ENCODE peak calls at places on chromosomes 11 and 22, in five cellular contexts. A is tibial nerve, Z is IMR-90, N is K562, F is pancreas. G is an unnamed sample. For H3K9me3, the result is how much of the 10 kb centered on the place peaks cover.

GRCh38 chr11:134741453-134742227 is 329.6 kb upstream of the B3GAT1 start:
- DNase-seq in A (no peak), Z (peak), N (no peak), F (no peak), G (no peak)

GRCh38 chr22:37196539-37197450 is 8.7 kb upstream of the C1QTNF6 start:
- DNase-seq in A (peak), Z (peak), N (no peak), F (peak), G (peak)

GRCh38 chr22:36940676-36941075 is 27.2 kb downstream of the CSF2RB start:
- DNase-seq in A (no peak), Z (no peak), N (no peak), F (no peak), G (no peak)

GRCh38 chr11:6457581-6458320 is 16.0 kb downstream of the TRIM3 start:
- DNase-seq in A (no peak), Z (no peak), N (no peak), F (no peak), G (no peak)

GRCh38 chr11:82790723-82791487 is 57.2 kb upstream of the FAM181B start:
- DNase-seq in A (no peak), Z (no peak), N (peak), F (no peak), G (no peak)

GRCh38 chr11:67357831-67358555 is 4.6 kb upstream of the POLD4 start:
- DNase-seq in A (no peak), Z (peak), N (peak), F (no peak), G (no peak)

GRCh38 chr11:93444671-93445073 is 98.5 kb downstream of the SMCO4 start:
- DNase-seq in A (no peak), Z (peak), N (no peak), F (no peak), G (no peak)

GRCh38 chr11:112269139-112269538 is 8.5 kb upstream of the PLET1 start:
- DNase-seq in A (no peak), Z (no peak), N (no peak), F (no peak), G (no peak)

GRCh38 chr22:26574001-26574723 is 15.8 kb downstream of the TPST2 start:
- DNase-seq in A (no peak), Z (no peak), N (no peak), F (no peak), G (no peak)

GRCh38 chr11:75145196-75145971 is 5.5 kb upstream of the SLCO2B1 start:
- DNase-seq in A (no peak), Z (no peak), N (no peak), F (no peak), G (no peak)

GRCh38 chr11:113293936-113294335 is 20.4 kb upstream of the TTC12 start:
- DNase-seq in A (no peak), Z (no peak), N (no peak), F (no peak), G (no peak)

GRCh38 chr11:114060402-114061052 is 1.0 kb downstream of the ZBTB16 start:
- DNase-seq in A (no peak), Z (no peak), N (peak), F (peak), G (no peak)

GRCh38 chr11:62664405-62665074 is 470 bp downstream of the C11orf98 start:
- DNase-seq in A (no peak), Z (peak), N (no peak), F (no peak), G (no peak)

GRCh38 chr11:113553235-113553634 is 78.0 kb upstream of the DRD2 start:
- DNase-seq in A (no peak), Z (peak), N (no peak), F (no peak), G (no peak)

GRCh38 chr11:19766206-19766605 is 53.6 kb downstream of the NAV2 start:
- DNase-seq in A (no peak), Z (peak), N (no peak), F (no peak), G (no peak)

GRCh38 chr22:42684462-42685195 is 35.4 kb upstream of the CYB5R3 start:
- DNase-seq in A (no peak), Z (no peak), N (no peak), F (no peak), G (no peak)

GRCh38 chr22:21942939-21943338 is 9.7 kb downstream of the PPM1F start:
- DNase-seq in A (no peak), Z (no peak), N (no peak), F (no peak), G (no peak)

GRCh38 chr11:58059011-58059358 is 28.2 kb downstream of the OR6Q1 start:
- DNase-seq in A (no peak), Z (peak), N (no peak), F (no peak), G (no peak)

GRCh38 chr11:68053981-68054812 is 15.4 kb downstream of the TCIRG1 start:
- DNase-seq in A (no peak), Z (no peak), N (no peak), F (no peak), G (no peak)

GRCh38 chr11:303359-303758 is 4.0 kb upstream of the IFITM5 start:
- DNase-seq in A (no peak), Z (no peak), N (no peak), F (no peak), G (no peak)

GRCh38 chr11:20045098-20045688 is 115.1 kb downstream of the DBX1 start:
- DNase-seq in A (no peak), Z (no peak), N (no peak), F (peak), G (no peak)

GRCh38 chr11:109016724-109017123 is 351.9 kb downstream of the DDX10 start:
- DNase-seq in A (no peak), Z (no peak), N (no peak), F (no peak), G (no peak)

GRCh38 chr11:66159585-66159984 is 89.5 kb downstream of the PACS1 start:
- DNase-seq in A (no peak), Z (no peak), N (no peak), F (no peak), G (no peak)
- H3K27ac ChIP-seq in A (no peak), Z (no peak), N (no peak), F (no peak), G (no peak)

GRCh38 chr22:47548953-47549740 is 786.7 kb downstream of the TBC1D22A start:
- DNase-seq in A (no peak), Z (no peak), N (no peak), F (no peak), G (no peak)

GRCh38 chr22:47547239-47547661 is 784.8 kb downstream of the TBC1D22A start:
- DNase-seq in A (no peak), Z (no peak), N (no peak), F (no peak), G (no peak)

GRCh38 chr22:47547881-47548630 is 785.6 kb downstream of the TBC1D22A start:
- DNase-seq in A (no peak), Z (no peak), N (no peak), F (no peak), G (no peak)

GRCh38 chr22:47543447-47543846 is 781.0 kb downstream of the TBC1D22A start:
- DNase-seq in A (no peak), Z (no peak), N (no peak), F (no peak), G (no peak)

GRCh38 chr22:47544696-47545095 is 782.2 kb downstream of the TBC1D22A start:
- DNase-seq in A (no peak), Z (no peak), N (no peak), F (no peak), G (no peak)
- H3K9me3 ChIP-seq in A (under half), Z (under half), N (under half), F (under half), G (under half)

GRCh38 chr22:20102203-20102780 is 13.6 kb upstream of the RANBP1 start:
- DNase-seq in A (no peak), Z (no peak), N (peak), F (no peak), G (no peak)
- TF ChIP-seq CTCF in A (no peak), Z (no peak), N (peak), F (no peak), G (no peak)

GRCh38 chr11:9735236-9735635 is 71.4 kb downstream of the SWAP70 start:
- DNase-seq in A (no peak), Z (no peak), N (no peak), F (no peak), G (no peak)
- H3K27ac ChIP-seq in A (no peak), Z (no peak), N (no peak), F (no peak), G (no peak)

DNA sequence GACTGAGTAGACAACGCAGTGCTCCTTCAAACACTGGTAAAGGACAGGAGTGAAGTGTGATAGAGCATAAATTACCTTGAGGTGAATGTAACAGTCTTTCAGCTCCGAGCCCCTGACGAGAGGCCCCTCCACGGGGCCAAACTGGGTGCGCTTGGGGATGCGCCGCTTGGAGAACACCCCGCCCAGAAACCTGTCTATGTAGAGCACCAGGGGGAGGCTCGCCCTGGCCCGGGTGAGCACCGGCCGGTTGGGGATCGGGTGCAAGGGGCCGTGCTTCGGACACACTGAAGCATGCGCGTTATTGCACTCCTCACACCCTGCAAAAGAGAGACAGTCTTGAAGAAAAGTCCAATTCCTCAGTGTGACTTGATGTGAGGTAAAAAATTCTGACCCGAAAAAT is 49.3 kb upstream of the NFRKB start:
- DNase-seq in A (no peak), Z (no peak), N (no peak), F (no peak), G (no peak)
- H3K9me3 ChIP-seq in A (under half), Z (under half), N (under half), F (under half), G (under half)

DNA sequence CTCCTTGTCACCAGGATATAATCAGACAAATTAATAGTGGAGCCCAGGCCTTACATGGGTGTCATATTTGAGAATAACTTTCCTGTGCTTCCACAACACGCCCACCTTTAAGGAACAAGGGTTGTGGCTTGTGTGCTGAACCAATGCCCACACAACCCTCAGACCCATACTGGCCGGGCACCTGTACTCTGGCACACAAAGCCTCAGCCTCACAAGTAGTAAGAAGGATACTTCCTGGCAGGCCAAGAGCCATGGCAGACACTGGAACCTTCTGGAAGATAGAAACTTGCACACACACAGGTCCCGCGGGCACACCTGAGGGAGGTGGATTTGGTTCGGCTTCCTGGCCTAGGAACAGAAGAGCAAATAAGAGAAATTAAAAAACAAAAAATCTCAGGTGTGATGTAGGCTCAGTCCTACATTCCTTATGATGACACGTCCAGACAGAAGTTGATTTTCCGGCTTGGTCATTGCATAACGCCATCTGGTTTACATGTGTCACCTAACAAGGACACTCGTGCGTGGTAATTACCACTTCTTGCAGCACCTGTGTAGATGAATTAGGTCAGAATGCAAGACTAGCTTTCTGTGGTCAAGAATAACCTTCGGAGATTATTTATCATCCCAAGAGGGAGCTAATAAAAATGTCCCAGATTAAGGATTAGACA is 5.8 kb upstream of the BRD1 start:
- DNase-seq in A (no peak), Z (no peak), N (no peak), F (no peak), G (peak)
- TF ChIP-seq CTCF in A (no peak), Z (no peak), N (no peak), F (no peak), G (no peak)

G was measured in prostate gland.